ENCODE peak calls at places on chromosome 21, in six cellular contexts. N, R, Z, Y, L and T are unnamed samples.

GRCh38 chr21:46125846-46126301 is 28.0 kb downstream of the COL6A2 start:
- DNase-seq in L (peak), Y (peak), Z (no peak), R (no peak), N (peak), T (peak)

GRCh38 chr21:38992737-38993136 is 187.0 kb downstream of the ETS2 start:
- DNase-seq in Y (no peak), L (peak), Z (no peak), R (no peak), N (no peak), T (no peak)

GRCh38 chr21:36022704-36023103 is 37.6 kb downstream of the SETD4 start:
- DNase-seq in N (no peak), L (no peak), Z (no peak), Y (no peak), R (no peak), T (no peak)

GRCh38 chr21:36487641-36488307 is 7.9 kb upstream of the CLDN14 start:
- DNase-seq in Y (no peak), L (no peak), R (peak), Z (no peak), N (no peak), T (no peak)

GRCh38 chr21:45178072-45178608 is 103.8 kb downstream of the ADARB1 start:
- DNase-seq in Z (no peak), L (no peak), Y (no peak), N (no peak), R (no peak), T (no peak)

GRCh38 chr21:14488805-14489204 is 57.3 kb downstream of the SAMSN1 start:
- DNase-seq in Z (no peak), N (no peak), Y (no peak), L (no peak), R (no peak), T (no peak)

GRCh38 chr21:36150192-36150711 is 6.4 kb upstream of the DOP1B start:
- DNase-seq in Z (no peak), Y (peak), L (no peak), R (peak), N (no peak), T (peak)

GRCh38 chr21:35217504-35218060 is 168.5 kb upstream of the RUNX1 start:
- DNase-seq in R (no peak), Z (no peak), Y (no peak), L (peak), N (no peak), T (no peak)

GRCh38 chr21:35428927-35429326 is 379.8 kb upstream of the RUNX1 start:
- DNase-seq in Z (no peak), Y (no peak), N (no peak), R (no peak), L (no peak), T (no peak)

GRCh38 chr21:38898422-38899098 is 92.8 kb downstream of the ETS2 start:
- DNase-seq in Z (no peak), R (peak), L (no peak), Y (no peak), N (no peak), T (no peak)

GRCh38 chr21:15775981-15776380 is 46.2 kb downstream of the USP25 start:
- DNase-seq in Y (no peak), Z (no peak), L (no peak), N (no peak), R (no peak), T (no peak)

GRCh38 chr21:35026617-35027557 is 22.2 kb downstream of the RUNX1 start:
- DNase-seq in N (peak), L (peak), Z (peak), R (peak), Y (peak), T (peak)

GRCh38 chr21:42655797-42656770 is 2.7 kb downstream of the PDE9A start:
- DNase-seq in L (peak), N (no peak), R (no peak), Z (no peak), Y (no peak), T (no peak)

GRCh38 chr21:44006656-44007055 is 5.5 kb upstream of the TRAPPC10 start:
- DNase-seq in L (no peak), N (no peak), R (no peak), Z (no peak), Y (no peak), T (peak)

GRCh38 chr21:29299046-29299905 is 554 bp downstream of the BACH1 start:
- DNase-seq in N (peak), Y (peak), L (peak), R (peak), Z (peak), T (peak)

GRCh38 chr21:41784456-41785102 is 17.7 kb upstream of the RIPK4 start:
- DNase-seq in R (no peak), Z (no peak), N (no peak), L (no peak), Y (no peak), T (no peak)

GRCh38 chr21:43005635-43006034 is 31.3 kb downstream of the PKNOX1 start:
- DNase-seq in Y (no peak), R (no peak), N (no peak), L (no peak), Z (no peak), T (no peak)

GRCh38 chr21:39119696-39120290 is 63.5 kb downstream of the PSMG1 start:
- DNase-seq in N (no peak), R (no peak), Z (no peak), L (no peak), Y (no peak), T (no peak)

GRCh38 chr21:42338730-42339715 is 11.8 kb downstream of the TFF2 start:
- DNase-seq in N (peak), Z (peak), R (no peak), Y (no peak), L (no peak), T (peak)

GRCh38 chr21:29342394-29342957 is 43.8 kb downstream of the BACH1 start:
- DNase-seq in Z (peak), L (no peak), Y (peak), N (peak), R (no peak), T (no peak)

GRCh38 chr21:14523234-14523633 is 22.9 kb downstream of the SAMSN1 start:
- DNase-seq in L (no peak), R (peak), N (peak), Z (peak), Y (no peak), T (no peak)

GRCh38 chr21:26432410-26432809 is 140.7 kb downstream of the CYYR1 start:
- DNase-seq in N (no peak), L (no peak), Y (no peak), Z (no peak), R (peak), T (no peak)

GRCh38 chr21:25307489-25307888 is 299.8 kb downstream of the MRPL39 start:
- DNase-seq in Y (no peak), Z (no peak), L (no peak), R (no peak), N (no peak), T (no peak)

GRCh38 chr21:25944672-25945213 is 210.0 kb downstream of the GABPA start:
- DNase-seq in R (no peak), Z (no peak), Y (no peak), L (no peak), N (no peak), T (no peak)

GRCh38 chr21:45590726-45591618 is 48.7 kb upstream of the SLC19A1 start:
- DNase-seq in L (peak), Z (no peak), N (peak), Y (no peak), R (peak), T (no peak)

GRCh38 chr21:46060596-46061061 is 37.3 kb upstream of the COL6A2 start:
- DNase-seq in R (no peak), Z (peak), L (peak), Y (peak), N (no peak), T (peak)

GRCh38 chr21:33024278-33025103 is 1.2 kb upstream of the OLIG2 start:
- DNase-seq in Y (no peak), L (no peak), R (no peak), N (peak), Z (no peak), T (no peak)

GRCh38 chr21:36676039-36676950 is 22.6 kb upstream of the SIM2 start:
- DNase-seq in Y (no peak), Z (no peak), L (no peak), N (no peak), R (no peak), T (no peak)

GRCh38 chr21:31530918-31531705 is 128.4 kb upstream of the SOD1 start:
- DNase-seq in R (no peak), L (peak), Z (no peak), N (no peak), Y (no peak), T (peak)

GRCh38 chr21:37601915-37602314 is 235.3 kb downstream of the DYRK1A start:
- DNase-seq in Z (no peak), N (no peak), R (no peak), Y (no peak), L (no peak), T (no peak)

GRCh38 chr21:38989097-38989744 is 183.5 kb downstream of the ETS2 start:
- DNase-seq in L (no peak), R (no peak), Z (no peak), N (no peak), Y (no peak), T (no peak)

GRCh38 chr21:36709030-36709867 is 10.3 kb downstream of the SIM2 start:
- DNase-seq in R (no peak), N (no peak), Y (no peak), Z (no peak), L (no peak), T (no peak)